ENCODE peak calls at places on chromosomes 11 and 22, in four cellular contexts. One of them, this sample, is unnamed.

GRCh38 chr11:7486731-7487130 is 1.4 kb downstream of the OLFML1 start:
- DNase-seq in tibial artery: no peak
- DNase-seq in keratinocyte: no peak
- DNase-seq in neural crest cell: no peak
- DNase-seq in this sample: no peak

GRCh38 chr11:118610773-118611432 is 3.5 kb downstream of the PHLDB1 start:
- DNase-seq in tibial artery: peak
- DNase-seq in keratinocyte: no peak
- DNase-seq in neural crest cell: peak
- DNase-seq in this sample: peak

GRCh38 chr11:3158131-3158591 is 6.9 kb downstream of the OSBPL5 start:
- DNase-seq in tibial artery: peak
- DNase-seq in keratinocyte: no peak
- DNase-seq in neural crest cell: no peak
- DNase-seq in this sample: no peak

GRCh38 chr22:50739894-50740293 is 1.9 kb downstream of the ACR start:
- DNase-seq in tibial artery: peak
- DNase-seq in keratinocyte: no peak
- DNase-seq in neural crest cell: no peak
- DNase-seq in this sample: no peak

GRCh38 chr11:4830909-4831308 is 9.8 kb downstream of the OR51F2 start:
- DNase-seq in tibial artery: no peak
- DNase-seq in keratinocyte: no peak
- DNase-seq in neural crest cell: no peak
- DNase-seq in this sample: no peak

GRCh38 chr11:3169235-3169951 is 4.3 kb upstream of the OSBPL5 start:
- DNase-seq in tibial artery: peak
- DNase-seq in keratinocyte: no peak
- DNase-seq in neural crest cell: no peak
- DNase-seq in this sample: peak

GRCh38 chr11:14393129-14393528 is 34.1 kb upstream of the RRAS2 start:
- DNase-seq in tibial artery: no peak
- DNase-seq in keratinocyte: no peak
- DNase-seq in neural crest cell: no peak
- DNase-seq in this sample: no peak

GRCh38 chr11:27162237-27162636 is 121.6 kb downstream of the BBOX1 start:
- DNase-seq in tibial artery: no peak
- DNase-seq in keratinocyte: no peak
- DNase-seq in neural crest cell: no peak
- DNase-seq in this sample: no peak

GRCh38 chr11:48169706-48170105 is 46.9 kb upstream of the OR4B1 start:
- DNase-seq in tibial artery: no peak
- DNase-seq in keratinocyte: no peak
- DNase-seq in neural crest cell: no peak
- DNase-seq in this sample: no peak

GRCh38 chr11:132312616-132313210 is 942.3 kb downstream of the NTM start:
- DNase-seq in tibial artery: no peak
- DNase-seq in keratinocyte: no peak
- DNase-seq in neural crest cell: peak
- DNase-seq in this sample: peak

GRCh38 chr11:111330234-111330893 is 32.0 kb downstream of the POU2AF3 start:
- DNase-seq in tibial artery: no peak
- DNase-seq in keratinocyte: no peak
- DNase-seq in neural crest cell: no peak
- DNase-seq in this sample: no peak

GRCh38 chr11:127890026-127890611 is 697.2 kb downstream of the ETS1 start:
- DNase-seq in tibial artery: no peak
- DNase-seq in keratinocyte: no peak
- DNase-seq in neural crest cell: no peak
- DNase-seq in this sample: no peak

GRCh38 chr11:79189055-79189454 is 251.8 kb downstream of the TENM4 start:
- DNase-seq in tibial artery: no peak
- DNase-seq in keratinocyte: no peak
- DNase-seq in neural crest cell: no peak
- DNase-seq in this sample: no peak

GRCh38 chr11:11451501-11452005 is 98.5 kb upstream of the CSNK2A3 start:
- DNase-seq in tibial artery: no peak
- DNase-seq in keratinocyte: peak
- DNase-seq in neural crest cell: no peak
- DNase-seq in this sample: no peak